ENCODE peak calls at places on chromosomes 3 and 15, in seven cellular contexts. G, T, J, A, Z, R and D are unnamed samples.

GRCh38 chr3:157472648-157473047 is 30.6 kb downstream of the VEPH1 start:
- DNase-seq in G (no peak), T (no peak), J (no peak), A (no peak), Z (no peak), R (no peak), D (no peak)

GRCh38 chr15:74275957-74276356 is 39.8 kb downstream of the CCDC33 start:
- DNase-seq in G (no peak), T (no peak), J (no peak), A (no peak), Z (no peak), R (peak; percentile 83), D (no peak)

GRCh38 chr3:63685340-63685739 is 32.9 kb downstream of the SNTN start:
- DNase-seq in G (no peak), T (no peak), J (no peak), A (no peak), Z (no peak), R (no peak), D (no peak)

GRCh38 chr15:76363251-76363650 is 26.7 kb downstream of the ISL2 start:
- DNase-seq in G (no peak), T (no peak), J (peak; percentile 29), A (no peak), Z (no peak), R (no peak), D (no peak)

GRCh38 chr15:52808441-52808840 is 18.3 kb upstream of the ONECUT1 start:
- DNase-seq in G (no peak), T (no peak), J (no peak), A (peak; percentile 5), Z (no peak), R (no peak), D (peak; percentile 26)

GRCh38 chr15:101267320-101268104 is 9.8 kb downstream of the SELENOS start:
- DNase-seq in G (peak; percentile 72), T (peak; percentile 78), J (peak; percentile 13), A (peak; percentile 99), Z (no peak), R (peak; percentile 70), D (peak; percentile 56)

GRCh38 chr3:74537164-74537563 is 77.3 kb downstream of the CNTN3 start:
- DNase-seq in G (peak; percentile 84), T (no peak), J (no peak), A (peak; percentile 86), Z (no peak), R (no peak), D (peak; percentile 33)

GRCh38 chr3:154656496-154656895 is 226.5 kb upstream of the GPR149 start:
- DNase-seq in G (no peak), T (no peak), J (no peak), A (no peak), Z (no peak), R (no peak), D (no peak)

GRCh38 chr15:55031732-55032131 is 165.0 kb downstream of the RSL24D1 start:
- DNase-seq in G (no peak), T (no peak), J (no peak), A (no peak), Z (no peak), R (no peak), D (no peak)

GRCh38 chr3:197154-197855 is 742 bp downstream of the CHL1 start:
- DNase-seq in G (no peak), T (no peak), J (no peak), A (no peak), Z (peak; percentile 50), R (peak; percentile 86), D (no peak)

GRCh38 chr3:197891-198491 is 1.4 kb downstream of the CHL1 start:
- DNase-seq in G (no peak), T (no peak), J (no peak), A (no peak), Z (peak; percentile 44), R (peak; percentile 77), D (no peak)

GRCh38 chr3:195662-196061 is 901 bp upstream of the CHL1 start:
- DNase-seq in G (no peak), T (no peak), J (no peak), A (no peak), Z (no peak), R (peak; percentile 43), D (no peak)

GRCh38 chr3:194421-194820 is 2.1 kb upstream of the CHL1 start:
- DNase-seq in G (no peak), T (no peak), J (no peak), A (no peak), Z (no peak), R (no peak), D (no peak)

DNA sequence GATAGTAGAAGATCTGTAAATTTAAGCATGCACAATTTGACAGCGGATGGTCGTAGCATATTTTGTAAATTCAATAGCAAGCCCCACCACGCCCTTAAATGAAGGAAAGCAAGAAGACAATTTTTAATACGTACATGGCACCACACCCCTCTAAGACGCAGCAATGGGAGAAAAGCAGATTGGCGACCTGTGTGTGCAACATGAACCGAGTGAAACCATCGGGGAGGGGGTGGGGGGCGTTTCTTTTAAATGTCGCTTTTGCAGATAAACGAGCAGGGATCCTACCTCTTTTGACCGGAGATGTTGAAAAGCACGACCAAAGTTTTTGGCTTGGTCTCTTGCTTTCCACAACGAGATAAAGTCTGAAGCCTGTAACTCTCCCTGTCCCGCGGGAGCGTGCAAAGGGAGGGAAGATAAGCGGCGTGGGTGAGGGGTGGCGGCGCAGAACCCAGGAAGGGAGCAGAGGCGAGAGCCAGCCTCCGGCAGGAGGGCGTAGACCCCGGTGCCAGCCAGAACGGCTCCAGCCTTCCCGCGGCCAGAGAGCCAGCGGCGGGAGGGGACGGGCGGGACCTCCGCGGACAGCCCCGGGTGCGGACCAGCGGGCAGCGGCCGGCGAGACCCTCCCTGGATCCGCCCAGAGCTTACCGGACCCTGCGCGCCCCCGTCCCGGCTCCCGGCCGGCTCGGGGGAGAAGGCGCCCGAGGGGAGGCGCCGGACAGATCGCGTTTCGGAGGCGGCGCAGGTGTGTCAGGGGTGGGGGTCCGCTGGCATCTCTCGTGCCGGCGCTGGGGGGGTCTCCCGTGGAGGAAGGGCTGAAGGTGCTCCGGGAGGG is at the start of gene CHL1:
- DNase-seq in G (no peak), T (no peak), J (no peak), A (no peak), Z (peak; percentile 44), R (peak; percentile 86), D (no peak)
- H3K4me3 ChIP-seq in G (no peak within 1 kb of the TSS), T (peak within 1 kb of the TSS; percentile 48), J (no peak within 1 kb of the TSS), A (no peak within 1 kb of the TSS), Z (peak within 1 kb of the TSS; percentile 43), R (peak within 1 kb of the TSS; percentile 50), D (peak within 1 kb of the TSS; percentile 17)

DNA sequence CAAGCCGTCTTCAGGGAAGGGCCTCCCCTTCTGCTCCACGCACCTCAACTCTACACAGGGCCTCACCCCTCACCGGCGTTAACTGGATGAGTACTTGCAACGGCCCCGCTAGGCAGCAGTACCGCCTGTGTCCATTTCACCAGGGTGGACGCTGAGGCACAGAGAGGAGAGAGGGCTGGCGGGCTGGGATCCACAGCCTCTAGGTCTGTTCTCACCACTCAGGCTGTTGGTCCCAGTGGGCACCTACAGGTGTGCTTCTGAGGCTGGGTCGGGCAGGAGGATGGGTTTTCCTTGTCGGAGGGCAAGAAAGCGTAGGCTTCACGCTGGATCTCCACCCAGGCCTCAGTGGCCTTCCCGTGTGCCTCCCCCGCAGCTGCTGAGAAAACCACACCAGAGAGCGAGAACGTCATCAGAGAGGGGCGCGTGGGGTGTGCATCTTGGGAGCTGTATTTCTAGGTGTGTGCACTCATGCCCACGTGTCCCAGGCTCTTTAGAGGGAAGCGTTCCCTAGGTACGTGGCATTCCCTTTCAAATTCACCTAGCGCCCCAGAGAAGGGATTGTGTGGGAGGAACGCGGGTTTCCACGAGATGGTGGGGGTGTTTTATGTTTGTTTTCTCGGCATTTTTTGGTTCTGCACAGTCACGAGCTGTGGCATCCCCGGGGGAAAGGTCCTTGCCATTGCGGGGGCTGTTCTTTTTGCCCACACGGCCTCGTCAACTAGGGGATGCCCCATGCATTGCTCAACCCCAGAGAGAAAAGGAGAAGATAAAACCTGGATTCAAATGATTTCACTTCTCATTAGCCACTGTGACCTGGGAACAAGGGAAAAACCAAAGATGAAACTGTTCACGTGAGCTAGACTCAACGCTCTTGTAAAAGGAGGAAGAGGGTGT is 67.7 kb downstream of the MGLL start:
- DNase-seq in G (no peak), T (no peak), J (no peak), A (no peak), Z (no peak), R (peak; percentile 59), D (no peak)
- H3K4me3 ChIP-seq in G (no peak overlapping the region), T (no peak overlapping the region), J (no peak overlapping the region), A (no peak overlapping the region), Z (no peak overlapping the region), R (no peak overlapping the region), D (no peak overlapping the region)

DNA sequence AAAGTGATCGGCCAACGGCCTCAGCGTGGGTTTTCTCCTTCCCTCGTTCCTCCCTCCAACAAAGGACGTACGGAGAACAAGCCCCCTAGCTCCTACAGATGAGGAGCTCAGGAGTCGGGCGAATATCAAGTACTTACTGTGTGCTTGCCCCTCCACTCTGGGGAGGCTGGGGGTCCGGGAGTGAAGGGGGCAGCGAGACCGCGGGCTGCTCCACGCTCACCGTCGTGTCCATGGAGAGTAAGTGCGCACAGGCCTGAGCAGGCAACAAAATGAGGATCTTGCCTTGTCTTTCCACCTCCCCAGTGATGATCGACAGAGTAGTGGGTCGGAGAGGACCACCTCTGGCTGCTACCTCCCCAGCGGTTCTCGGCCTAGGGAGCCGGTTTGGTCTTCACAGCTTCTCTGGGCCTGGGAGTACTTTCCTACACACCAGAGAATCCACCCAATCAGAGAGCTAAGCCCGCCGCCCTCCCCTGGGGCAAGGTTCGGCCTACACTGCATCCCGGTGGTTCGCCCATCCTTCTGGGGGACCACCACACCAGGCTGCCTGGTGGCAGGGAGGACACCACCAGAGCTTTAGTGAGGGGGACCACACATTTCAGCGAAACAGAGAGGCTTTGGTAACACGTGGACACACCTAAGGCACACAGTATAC is 599 bp upstream of the TRANK1 start:
- DNase-seq in G (no peak), T (no peak), J (no peak), A (no peak), Z (no peak), R (no peak), D (no peak)
- H3K4me3 ChIP-seq in G (peak overlapping the region; percentile 64), T (peak overlapping the region; percentile 72), J (no peak overlapping the region), A (peak overlapping the region; percentile 73), Z (peak overlapping the region; percentile 76), R (peak overlapping the region; percentile 63), D (peak overlapping the region; percentile 68)

DNA sequence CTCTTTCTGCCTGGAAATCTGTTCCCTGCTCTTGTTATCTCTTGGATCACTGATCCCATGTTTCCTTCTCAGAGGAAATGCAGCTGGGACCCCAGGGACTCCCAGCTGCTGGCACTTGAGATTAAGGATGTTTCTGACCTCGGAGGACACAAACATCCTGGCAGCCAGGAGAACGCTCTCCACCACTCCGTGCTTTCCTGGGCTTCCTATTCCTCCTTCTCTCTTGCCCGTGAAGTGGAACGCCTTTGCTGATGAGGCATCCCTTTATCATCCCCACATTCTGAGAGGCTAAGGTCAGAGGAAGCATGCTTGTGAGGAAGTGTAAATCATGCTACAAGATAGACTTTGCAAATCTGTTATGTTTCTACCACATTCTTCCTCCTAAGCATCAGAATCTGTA is 25.7 kb upstream of the LDHAL6B start:
- DNase-seq in G (peak; percentile 38), T (no peak), J (no peak), A (peak; percentile 80), Z (peak; percentile 26), R (no peak), D (no peak)
- H3K4me3 ChIP-seq in G (no peak overlapping the region), T (no peak overlapping the region), J (no peak overlapping the region), A (no peak overlapping the region), Z (no peak overlapping the region), R (no peak overlapping the region), D (no peak overlapping the region)